ENCODE peak calls at places on chromosomes 11 and 22, in four cellular contexts. V is DND-41, F is AG09319, A is Peyer's patch. S is an unnamed sample.

GRCh38 chr11:104858882-104859735 is 39.2 kb downstream of the CASP12 start:
- DNase-seq in V (peak), F (no peak), A (no peak), S (peak)

GRCh38 chr11:62694455-62695167 is 5.3 kb upstream of the LRRN4CL start:
- DNase-seq in V (peak), F (peak), A (peak), S (peak)

GRCh38 chr11:108871152-108871551 is 206.3 kb downstream of the DDX10 start:
- DNase-seq in V (peak), F (peak), A (no peak), S (peak)

GRCh38 chr11:59158206-59159068 is 13.5 kb upstream of the DTX4 start:
- DNase-seq in V (peak), F (peak), A (no peak), S (peak)

GRCh38 chr22:44091021-44091721 is 67.1 kb downstream of the PARVB start:
- DNase-seq in V (peak), F (no peak), A (no peak), S (no peak)

GRCh38 chr22:30416403-30416802 is 9.2 kb upstream of the MTFP1 start:
- DNase-seq in V (no peak), F (no peak), A (no peak), S (no peak)

GRCh38 chr22:32548039-32548438 is 73.4 kb downstream of the FBXO7 start:
- DNase-seq in V (no peak), F (no peak), A (no peak), S (no peak)

GRCh38 chr22:49023879-49024774 is 803.5 kb downstream of the BRD1 start:
- DNase-seq in V (no peak), F (no peak), A (peak), S (no peak)

GRCh38 chr11:2791521-2792375 is 92.0 kb upstream of the KCNQ1OT1 start:
- DNase-seq in V (no peak), F (no peak), A (peak), S (no peak)

GRCh38 chr11:1041936-1042608 is 5.6 kb upstream of the MUC6 start:
- DNase-seq in V (no peak), F (no peak), A (no peak), S (no peak)

GRCh38 chr11:58734681-58735490 is 3.1 kb upstream of the GLYAT start:
- DNase-seq in V (no peak), F (no peak), A (no peak), S (no peak)

GRCh38 chr11:6298605-6299004 is 21.7 kb downstream of the CAVIN3 start:
- DNase-seq in V (no peak), F (no peak), A (peak), S (no peak)

GRCh38 chr22:22825213-22825593 is 62.4 kb upstream of the IGLL5 start:
- DNase-seq in V (peak), F (no peak), A (no peak), S (no peak)

GRCh38 chr11:134466035-134466908 is 54.2 kb upstream of the B3GAT1 start:
- DNase-seq in V (no peak), F (no peak), A (peak), S (no peak)

GRCh38 chr11:119029340-119030028 is 1.2 kb downstream of the SLC37A4 start:
- DNase-seq in V (no peak), F (no peak), A (peak), S (peak)

GRCh38 chr11:73913472-73913871 is 36.7 kb downstream of the PAAF1 start:
- DNase-seq in V (no peak), F (no peak), A (no peak), S (no peak)

GRCh38 chr11:95917188-95918036 is 6.5 kb downstream of the MTMR2 start:
- DNase-seq in V (no peak), F (no peak), A (no peak), S (no peak)

GRCh38 chr22:47613606-47614350 is 851.3 kb downstream of the TBC1D22A start:
- DNase-seq in V (no peak), F (no peak), A (peak), S (no peak)

GRCh38 chr11:11845551-11845950 is 3.8 kb downstream of the USP47 start:
- DNase-seq in V (no peak), F (no peak), A (no peak), S (no peak)

GRCh38 chr11:45383229-45383628 is 97.1 kb upstream of the SYT13 start:
- DNase-seq in V (peak), F (no peak), A (no peak), S (no peak)

GRCh38 chr11:134248910-134249480 is 4.2 kb downstream of the THYN1 start:
- DNase-seq in V (no peak), F (no peak), A (no peak), S (no peak)

GRCh38 chr11:2789791-2790580 is 90.2 kb upstream of the KCNQ1OT1 start:
- DNase-seq in V (no peak), F (no peak), A (peak), S (no peak)

GRCh38 chr11:71913716-71914115 is 14.7 kb downstream of the XNDC1N start:
- DNase-seq in V (no peak), F (peak), A (no peak), S (no peak)

GRCh38 chr11:57698843-57699365 is 13.1 kb downstream of the MED19 start:
- DNase-seq in V (no peak), F (no peak), A (no peak), S (no peak)

GRCh38 chr22:47148956-47149748 is 386.7 kb downstream of the TBC1D22A start:
- DNase-seq in V (no peak), F (no peak), A (no peak), S (no peak)

GRCh38 chr11:44936951-44937543 is 13.6 kb downstream of the TP53I11 start:
- DNase-seq in V (no peak), F (no peak), A (no peak), S (no peak)

GRCh38 chr11:62805991-62806441 is 776 bp upstream of the NXF1 start:
- DNase-seq in V (no peak), F (no peak), A (no peak), S (peak)

GRCh38 chr11:96228472-96228871 is 114.5 kb downstream of the MAML2 start:
- DNase-seq in V (no peak), F (no peak), A (no peak), S (no peak)

GRCh38 chr11:128328955-128329551 is 258.3 kb downstream of the ETS1 start:
- DNase-seq in V (no peak), F (no peak), A (no peak), S (no peak)

GRCh38 chr11:69065136-69065710 is 16.5 kb downstream of the TPCN2 start:
- DNase-seq in V (no peak), F (no peak), A (no peak), S (no peak)

GRCh38 chr11:129861702-129862107 is 33.7 kb downstream of the NFRKB start:
- DNase-seq in V (no peak), F (peak), A (peak), S (no peak)

GRCh38 chr22:40175571-40176105 is 2.1 kb upstream of the TNRC6B start:
- DNase-seq in V (no peak), F (no peak), A (no peak), S (no peak)

GRCh38 chr11:116357769-116358544 is 414.8 kb downstream of the BUD13 start:
- DNase-seq in V (no peak), F (no peak), A (peak), S (no peak)

GRCh38 chr11:83449338-83449913 is 163.3 kb upstream of the CCDC90B start:
- DNase-seq in V (no peak), F (no peak), A (no peak), S (no peak)

GRCh38 chr22:27429476-27429875 is 372.1 kb downstream of the MN1 start:
- DNase-seq in V (no peak), F (no peak), A (no peak), S (no peak)

GRCh38 chr11:131370090-131370751 is at the start of gene NTM:
- DNase-seq in V (no peak), F (peak), A (no peak), S (no peak)

GRCh38 chr11:121508449-121508848 is 55.7 kb upstream of the SORL1-AS1 start:
- DNase-seq in V (no peak), F (no peak), A (no peak), S (no peak)
- TF ChIP-seq CTCF in V (no peak), F (no peak), A (no peak), S (no peak)

GRCh38 chr22:19086944-19087343 is 35.3 kb downstream of the DGCR2 start:
- DNase-seq in V (no peak), F (no peak), A (no peak), S (no peak)

GRCh38 chr22:19082101-19082500 is 40.1 kb downstream of the DGCR2 start:
- DNase-seq in V (no peak), F (no peak), A (no peak), S (no peak)

GRCh38 chr22:19086417-19086816 is 35.8 kb downstream of the DGCR2 start:
- DNase-seq in V (no peak), F (no peak), A (no peak), S (no peak)

GRCh38 chr22:19082793-19083192 is 39.4 kb downstream of the DGCR2 start:
- DNase-seq in V (no peak), F (no peak), A (no peak), S (no peak)

GRCh38 chr22:19085233-19086043 is 36.8 kb downstream of the DGCR2 start:
- DNase-seq in V (no peak), F (no peak), A (no peak), S (peak)
- TF ChIP-seq CTCF in V (peak), F (peak), A (no peak), S (peak)

DNA sequence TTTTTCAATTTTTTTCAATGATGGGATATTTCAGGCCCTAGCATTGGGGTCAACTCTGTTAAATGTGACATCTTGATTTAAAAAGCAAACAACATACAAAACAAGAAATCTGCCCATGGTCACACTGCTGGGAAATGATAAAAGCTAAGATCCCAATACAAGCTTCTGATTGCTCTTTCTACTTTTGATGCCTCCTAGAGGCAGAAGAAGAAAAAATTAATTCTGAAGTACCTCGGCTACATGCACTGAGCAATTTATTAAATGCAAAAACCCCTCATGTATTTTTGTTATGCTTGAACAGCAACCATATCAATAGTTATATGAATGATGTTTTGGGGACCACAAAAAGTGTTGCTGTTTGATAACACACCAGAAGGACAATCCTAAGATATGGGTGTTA is 342.1 kb upstream of the NARS2 start:
- DNase-seq in V (no peak), F (no peak), A (no peak), S (no peak)
- TF ChIP-seq CTCF in V (peak), F (peak), A (no peak), S (no peak)

DNA sequence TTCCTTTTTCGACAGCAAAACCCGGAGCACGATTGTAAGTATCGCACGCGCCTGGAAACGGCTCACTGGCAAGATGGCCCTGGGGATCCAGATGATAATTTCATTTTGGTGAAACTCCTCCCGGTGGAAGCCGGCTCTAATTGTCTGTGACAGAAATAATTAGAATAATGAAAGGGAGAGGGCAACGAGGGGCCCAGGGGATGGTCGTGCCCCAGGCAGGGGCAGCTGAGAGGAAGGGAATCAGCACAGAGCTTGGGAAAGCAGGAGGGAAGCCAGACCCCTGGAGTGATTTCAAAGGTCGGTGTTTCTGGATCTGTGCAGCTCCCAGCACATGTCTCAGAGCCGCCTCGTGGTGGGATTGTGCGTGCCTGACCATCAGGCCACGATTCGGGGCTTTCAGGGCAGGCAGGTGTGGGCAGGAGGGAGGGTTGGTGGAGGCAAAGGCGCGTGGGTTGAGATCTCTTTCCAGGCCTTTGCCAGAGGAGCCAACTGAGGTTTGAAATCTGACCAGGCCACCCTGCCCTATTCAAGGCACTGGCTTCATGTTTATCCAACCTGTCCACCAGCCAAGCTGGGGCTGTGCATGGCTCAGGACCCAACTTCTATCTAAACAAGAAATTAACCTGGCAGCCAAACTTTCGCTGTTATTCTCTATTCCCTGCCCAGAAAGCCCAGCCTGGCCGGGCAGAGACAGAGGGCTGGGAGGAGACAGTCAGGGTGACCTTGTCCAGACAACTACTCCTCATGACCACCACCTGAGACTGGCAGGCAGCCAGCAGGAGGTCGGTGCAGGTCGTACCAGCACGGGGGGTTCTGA is 27.8 kb downstream of the ANO1 start:
- DNase-seq in V (no peak), F (no peak), A (no peak), S (no peak)
- TF ChIP-seq CTCF in V (no peak), F (no peak), A (no peak), S (no peak)

GRCh38 chr22:20889025-20889704 is 28.0 kb upstream of the CRKL start:
- DNase-seq in V (no peak), F (no peak), A (no peak), S (no peak)
- TF ChIP-seq CTCF in V (no peak), F (no peak), A (no peak), S (no peak)

DNA sequence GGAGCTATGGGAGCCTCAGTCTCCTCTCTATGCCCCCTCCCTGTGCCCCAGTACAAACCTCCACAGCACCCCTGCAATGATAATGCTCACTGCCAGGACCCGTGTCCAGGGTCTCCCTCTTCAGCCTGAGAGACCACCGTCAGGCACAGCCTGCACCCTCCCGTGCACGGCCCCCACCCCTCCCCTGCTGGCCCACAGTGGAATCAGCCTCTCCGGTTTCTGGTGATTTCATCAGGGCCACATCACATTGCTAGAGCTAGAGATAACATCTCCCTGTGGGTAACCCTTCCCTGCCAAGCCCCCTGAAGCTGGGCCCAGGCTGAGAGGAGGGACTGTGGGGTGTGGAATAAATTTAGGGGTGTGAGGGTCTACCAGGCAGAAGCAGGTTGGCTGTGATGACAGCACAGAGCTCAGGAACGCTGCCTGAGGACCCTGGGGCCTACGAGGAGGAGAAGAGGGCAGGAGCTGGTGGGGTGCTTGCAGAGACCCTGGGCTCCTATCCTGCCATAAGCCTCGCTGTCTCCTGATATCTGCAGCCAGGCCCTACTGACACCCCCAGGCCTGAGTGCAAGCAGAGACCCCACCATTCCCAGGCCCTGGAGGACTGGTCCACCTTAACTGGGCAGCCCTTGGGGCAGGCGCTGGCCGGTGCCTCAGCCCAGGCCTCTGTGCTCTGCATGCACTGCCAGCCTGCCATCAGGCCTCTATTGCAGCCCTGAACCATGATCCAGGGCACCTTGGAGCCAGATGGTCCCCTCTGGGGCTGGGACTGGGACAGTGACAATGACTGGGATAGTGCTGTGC is at the start of gene KLHDC7B:
- DNase-seq in V (peak), F (no peak), A (no peak), S (peak)
- TF ChIP-seq CTCF in V (peak), F (no peak), A (no peak), S (no peak)

GRCh38 chr11:39365809-39366436 is 2093.5 kb downstream of the LRRC4C start:
- DNase-seq in V (no peak), F (no peak), A (no peak), S (no peak)
- TF ChIP-seq CTCF in V (peak), F (no peak), A (no peak), S (no peak)

GRCh38 chr11:23542171-23542570 is 681.9 kb upstream of the CCDC179 start:
- DNase-seq in V (no peak), F (no peak), A (no peak), S (no peak)

GRCh38 chr11:23536907-23537306 is 676.6 kb upstream of the CCDC179 start:
- DNase-seq in V (no peak), F (no peak), A (no peak), S (no peak)

GRCh38 chr11:23540101-23540561 is 679.9 kb upstream of the CCDC179 start:
- DNase-seq in V (peak), F (no peak), A (peak), S (peak)

GRCh38 chr11:23542816-23543215 is 682.5 kb upstream of the CCDC179 start:
- DNase-seq in V (no peak), F (no peak), A (no peak), S (no peak)

DNA sequence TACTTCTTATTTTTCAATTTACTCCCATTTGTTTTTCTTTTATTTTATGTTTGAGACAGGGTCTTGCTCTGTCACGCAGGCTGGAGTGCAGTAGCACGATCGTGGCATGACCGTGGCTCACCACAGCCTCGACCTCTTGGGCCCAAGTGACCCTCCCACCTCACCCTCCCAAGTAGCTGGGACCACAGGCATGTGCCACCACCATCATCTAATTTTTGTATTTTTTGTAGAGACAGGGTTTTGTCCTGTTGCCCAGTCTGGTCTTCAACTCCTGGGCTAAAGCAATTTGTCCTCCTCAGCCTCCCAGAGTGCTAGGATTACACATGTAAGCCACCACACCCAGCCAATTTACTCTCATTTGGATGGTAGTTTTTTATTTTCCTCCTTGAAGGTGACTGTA is 679.3 kb upstream of the CCDC179 start:
- DNase-seq in V (no peak), F (no peak), A (no peak), S (no peak)
- TF ChIP-seq CTCF in V (no peak), F (no peak), A (no peak), S (no peak)

GRCh38 chr11:111975076-111975806 is 38.1 kb downstream of the DIXDC1 start:
- DNase-seq in V (no peak), F (no peak), A (no peak), S (no peak)
- TF ChIP-seq CTCF in V (no peak), F (peak), A (no peak), S (no peak)

DNA sequence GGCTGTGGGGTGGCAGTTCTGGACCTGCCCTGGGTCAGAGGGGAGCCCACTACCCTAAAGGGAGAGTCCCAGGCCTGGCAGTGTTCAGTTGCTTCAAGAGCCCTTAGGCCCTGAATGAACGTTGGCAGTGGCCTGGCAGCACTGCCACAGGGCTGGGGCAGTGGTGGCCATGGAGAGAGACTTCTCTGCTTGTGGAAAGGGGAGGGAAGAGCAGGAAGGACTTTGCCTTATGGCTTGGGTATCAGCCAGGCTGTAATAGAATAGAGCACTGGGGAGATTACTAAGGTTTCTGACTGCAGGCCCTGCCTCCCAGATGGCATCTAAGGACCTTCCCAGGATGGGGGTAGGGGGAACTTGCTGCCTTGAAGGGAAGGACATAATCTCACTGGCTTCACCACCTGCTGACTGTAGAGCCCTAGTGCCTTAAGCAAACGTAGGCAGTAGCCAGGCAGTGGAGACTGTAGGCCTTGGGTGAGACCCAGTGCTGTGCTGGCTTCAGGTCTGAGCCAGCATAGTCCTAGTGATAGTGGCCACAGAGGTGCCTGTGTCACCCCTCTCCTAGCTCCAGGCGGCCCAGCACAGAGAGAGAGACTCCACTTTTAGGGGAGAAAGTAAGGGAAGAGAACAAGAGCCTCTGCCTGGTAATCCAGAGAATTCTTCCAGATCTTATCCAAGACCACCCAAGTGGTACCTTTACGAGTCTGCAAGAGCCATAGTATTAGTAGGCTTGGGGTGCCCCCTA is 27.6 kb downstream of the PLA2G6 start:
- DNase-seq in V (no peak), F (no peak), A (peak), S (no peak)
- TF ChIP-seq CTCF in V (no peak), F (no peak), A (no peak), S (no peak)